ENCODE peak calls at places on chromosomes 2 and 18, in four cellular contexts. U is K562, N is HepG2, J is GM12878. Y is an unnamed sample.

GRCh38 chr18:63175264-63175663 is 144.3 kb downstream of the BCL2 start:
- DNase-seq in U (no peak), N (no peak), J (no peak), Y (no peak)

GRCh38 chr2:84847326-84848050 is 33.4 kb downstream of the TRABD2A start:
- DNase-seq in U (no peak), N (no peak), J (no peak), Y (no peak)

GRCh38 chr18:25192065-25192464 is 159.9 kb downstream of the ZNF521 start:
- DNase-seq in U (no peak), N (no peak), J (peak; percentile 16), Y (no peak)

GRCh38 chr2:226155476-226155875 is 644.1 kb downstream of the IRS1 start:
- DNase-seq in U (no peak), N (no peak), J (no peak), Y (no peak)

GRCh38 chr2:117961201-117961600 is 52.7 kb downstream of the CCDC93 start:
- DNase-seq in U (no peak), N (no peak), J (no peak), Y (no peak)

GRCh38 chr18:44594779-44595467 is 85.8 kb upstream of the SETBP1 start:
- DNase-seq in U (no peak), N (no peak), J (no peak), Y (no peak)

GRCh38 chr2:221554769-221555510 is 17.2 kb downstream of the EPHA4 start:
- DNase-seq in U (no peak), N (no peak), J (peak; percentile 50), Y (peak; percentile 34)

GRCh38 chr18:30992231-30992630 is 50.3 kb downstream of the DSC3 start:
- DNase-seq in U (no peak), N (no peak), J (no peak), Y (no peak)

GRCh38 chr2:73013941-73014340 is 57.6 kb downstream of the SFXN5 start:
- DNase-seq in U (no peak), N (no peak), J (no peak), Y (no peak)

GRCh38 chr2:205865794-205866490 is 183.6 kb downstream of the NRP2 start:
- DNase-seq in U (no peak), N (no peak), J (no peak), Y (no peak)

GRCh38 chr2:134737671-134738070 is 18.9 kb upstream of the TMEM163 start:
- DNase-seq in U (no peak), N (no peak), J (no peak), Y (no peak)

GRCh38 chr2:218026676-218027425 is 24.1 kb upstream of the TNS1 start:
- DNase-seq in U (no peak), N (no peak), J (no peak), Y (peak; percentile 8)

GRCh38 chr2:170713280-170714155 is 1.6 kb upstream of the SP5 start:
- DNase-seq in U (no peak), N (peak; percentile 26), J (no peak), Y (peak; percentile 34)

GRCh38 chr2:199814845-199815211 is 36.2 kb downstream of the FTCDNL1 start:
- DNase-seq in U (no peak), N (no peak), J (no peak), Y (no peak)

GRCh38 chr2:37506407-37507068 is 162.1 kb downstream of the QPCT start:
- DNase-seq in U (no peak), N (no peak), J (no peak), Y (no peak)

GRCh38 chr2:215971671-215972070 is 41.7 kb downstream of the MREG start:
- DNase-seq in U (no peak), N (no peak), J (no peak), Y (no peak)

GRCh38 chr18:70931942-70932814 is 643.3 kb downstream of the SOCS6 start:
- DNase-seq in U (no peak), N (peak; percentile 3), J (no peak), Y (no peak)

GRCh38 chr18:51617167-51617566 is 419.7 kb upstream of the MEX3C start:
- DNase-seq in U (no peak), N (no peak), J (no peak), Y (no peak)

GRCh38 chr18:80033181-80034067 is 810 bp upstream of the RBFA start:
- DNase-seq in U (no peak), N (no peak), J (no peak), Y (peak; percentile 71)

GRCh38 chr2:108365656-108366055 is 12.1 kb upstream of the SULT1C4 start:
- DNase-seq in U (no peak), N (no peak), J (no peak), Y (no peak)

GRCh38 chr2:135299656-135300244 is 231.3 kb downstream of the ZRANB3 start:
- DNase-seq in U (no peak), N (no peak), J (peak; percentile 5), Y (no peak)

GRCh38 chr2:238915596-238915995 is 67.7 kb downstream of the TWIST2 start:
- DNase-seq in U (no peak), N (no peak), J (no peak), Y (peak; percentile 4)

GRCh38 chr18:79203017-79203605 is 133.9 kb downstream of the ATP9B start:
- DNase-seq in U (no peak), N (no peak), J (no peak), Y (no peak)

GRCh38 chr2:44242929-44243328 is 32.4 kb upstream of the SLC3A1 start:
- DNase-seq in U (no peak), N (no peak), J (no peak), Y (no peak)

GRCh38 chr2:144703852-144704324 is 184.0 kb upstream of the ZEB2 start:
- DNase-seq in U (peak; percentile 14), N (no peak), J (no peak), Y (no peak)

GRCh38 chr2:146762786-146763185 is 1082.0 kb upstream of the ACVR2A start:
- DNase-seq in U (no peak), N (no peak), J (no peak), Y (no peak)

GRCh38 chr2:67259581-67260347 is 137.4 kb upstream of the ETAA1 start:
- DNase-seq in U (no peak), N (no peak), J (no peak), Y (no peak)

GRCh38 chr2:29655391-29656086 is 265.8 kb downstream of the ALK start:
- DNase-seq in U (no peak), N (no peak), J (no peak), Y (no peak)

GRCh38 chr18:13565228-13565627 is 161.1 kb downstream of the FAM210A start:
- DNase-seq in U (no peak), N (no peak), J (no peak), Y (no peak)

GRCh38 chr2:138949517-138949916 is 169.3 kb upstream of the NXPH2 start:
- DNase-seq in U (no peak), N (no peak), J (no peak), Y (no peak)

GRCh38 chr2:158755738-158756137 is 39.4 kb upstream of the DAPL1 start:
- DNase-seq in U (no peak), N (no peak), J (no peak), Y (peak; percentile 66)

GRCh38 chr2:96953611-96954489 is 32.5 kb downstream of the FAM178B start:
- DNase-seq in U (no peak), N (no peak), J (no peak), Y (no peak)

GRCh38 chr2:142724713-142725349 is 152.6 kb upstream of the KYNU start:
- DNase-seq in U (no peak), N (no peak), J (no peak), Y (no peak)

GRCh38 chr18:13826209-13826608 is 2.3 kb downstream of the MC5R start:
- DNase-seq in U (no peak), N (no peak), J (no peak), Y (no peak)

DNA sequence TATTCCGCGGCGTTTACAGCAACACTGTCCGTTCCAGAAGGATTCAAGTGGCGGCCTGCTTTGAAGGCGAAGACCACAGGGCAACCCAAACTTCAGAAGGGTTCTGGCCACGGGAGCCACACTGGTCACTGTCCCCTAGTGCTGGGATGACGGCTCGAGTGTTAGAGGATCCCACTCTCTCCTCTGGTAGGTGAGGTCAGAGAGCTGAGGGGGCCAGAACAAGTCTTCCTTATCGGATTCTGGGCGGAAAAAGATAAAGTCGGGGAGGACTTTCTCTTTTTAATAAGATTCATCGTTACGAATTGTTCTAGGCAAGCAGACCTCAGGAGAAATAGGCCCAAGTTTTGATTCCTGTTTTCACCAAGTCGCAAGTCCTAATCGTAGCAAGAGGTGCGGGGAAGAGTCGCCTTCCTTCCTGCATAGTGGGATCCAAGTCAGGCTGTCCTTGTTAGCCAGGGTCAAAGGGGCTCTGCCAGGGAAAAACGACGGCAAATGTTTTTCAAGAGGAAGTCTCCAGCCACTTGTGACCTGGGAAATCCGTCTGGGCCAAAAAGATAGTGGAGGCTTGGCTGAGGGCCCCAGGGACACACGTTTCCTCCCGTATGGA is 862 bp upstream of the MYL12A start:
- DNase-seq in U (peak; percentile 81), N (no peak), J (no peak), Y (no peak)
- TF ChIP-seq MAX in U (no peak), N (no peak), J (no peak), Y (no peak)

GRCh38 chr2:181198188-181198864 is 217.9 kb downstream of the UBE2E3 start:
- DNase-seq in U (no peak), N (no peak), J (no peak), Y (no peak)

GRCh38 chr2:181203916-181204315 is 223.5 kb downstream of the UBE2E3 start:
- DNase-seq in U (no peak), N (no peak), J (no peak), Y (no peak)

DNA sequence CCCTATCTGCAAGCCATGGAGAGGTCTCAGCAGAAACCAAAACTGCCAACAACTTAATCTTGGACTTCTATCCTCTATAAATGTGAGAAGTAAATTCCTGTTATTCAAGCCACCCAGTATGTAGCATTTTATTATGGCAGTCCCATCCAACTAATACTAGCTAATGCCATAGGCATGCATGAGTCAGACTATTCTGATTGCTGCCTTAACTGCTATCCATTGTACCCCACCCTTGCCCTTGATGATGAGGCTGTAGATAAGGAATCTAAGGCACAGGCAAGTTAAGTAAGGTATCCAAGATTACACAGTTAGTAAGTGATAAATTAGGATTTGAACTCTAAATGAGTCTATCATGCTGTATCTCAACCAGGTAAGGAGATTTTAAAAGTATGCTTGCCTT is 223.0 kb downstream of the UBE2E3 start:
- DNase-seq in U (no peak), N (no peak), J (no peak), Y (no peak)
- TF ChIP-seq TCF7 in U (no peak), N (no peak), J (no peak), Y (no peak)

GRCh38 chr2:175026385-175026784 is 21.2 kb upstream of the CHN1 start:
- DNase-seq in U (no peak), N (no peak), J (no peak), Y (no peak)

GRCh38 chr2:175034728-175035127 is 29.5 kb upstream of the CHN1 start:
- DNase-seq in U (no peak), N (no peak), J (no peak), Y (no peak)

GRCh38 chr2:175027755-175028154 is 22.6 kb upstream of the CHN1 start:
- DNase-seq in U (no peak), N (no peak), J (no peak), Y (no peak)

GRCh38 chr2:175025946-175026345 is 20.8 kb upstream of the CHN1 start:
- DNase-seq in U (no peak), N (no peak), J (no peak), Y (no peak)

GRCh38 chr2:175030380-175031271 is 25.4 kb upstream of the CHN1 start:
- DNase-seq in U (no peak), N (peak; percentile 77), J (no peak), Y (peak; percentile 61)
- TF ChIP-seq MAX in U (no peak), N (peak; percentile 35), J (no peak), Y (no peak)

DNA sequence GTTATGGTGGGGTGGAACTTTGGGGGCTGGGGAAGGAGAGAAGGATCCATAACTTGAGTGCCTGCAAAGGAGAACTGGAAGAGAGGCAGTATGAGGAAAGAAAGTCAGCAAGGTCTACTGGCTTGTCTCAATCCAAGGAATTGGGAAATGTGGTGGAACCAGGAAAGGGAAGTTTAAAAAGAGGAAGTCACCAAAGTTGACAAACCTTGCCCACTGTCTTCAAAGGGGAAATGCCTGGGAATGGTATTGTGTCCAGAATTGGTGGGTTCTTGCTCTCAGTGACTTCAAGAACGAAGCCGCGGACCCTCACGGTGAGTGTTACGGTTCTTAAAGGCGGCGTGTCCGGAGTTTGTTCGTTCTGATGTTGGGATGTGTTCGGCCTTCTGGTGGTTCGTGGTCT is 304.1 kb upstream of the FAM98A start:
- DNase-seq in U (no peak), N (no peak), J (no peak), Y (no peak)
- TF ChIP-seq TCF7 in U (no peak), N (no peak), J (no peak), Y (no peak)